ENCODE peak calls at places on chromosomes 11 and 22, in five cellular contexts. S is A549, W is H1, D is HepG2, H is GM12878. X is an unnamed sample.

GRCh38 chr22:24768537-24769374 is 5.8 kb downstream of the PIWIL3 start:
- DNase-seq in H (no peak), D (peak), W (no peak), S (peak), X (peak)

GRCh38 chr22:40679964-40680818 is 907 bp downstream of the MCHR1 start:
- DNase-seq in D (no peak), S (peak), W (no peak), H (no peak), X (no peak)

GRCh38 chr11:1791912-1792311 is 28.2 kb upstream of the CTSD start:
- DNase-seq in S (no peak), H (no peak), W (no peak), D (no peak), X (no peak)

GRCh38 chr22:28410050-28410816 is 269.4 kb downstream of the TTC28 start:
- DNase-seq in W (no peak), H (no peak), S (no peak), D (no peak), X (no peak)

GRCh38 chr22:50271519-50271970 is 1.4 kb upstream of the MAPK11 start:
- DNase-seq in H (no peak), D (peak), W (no peak), S (peak), X (peak)

GRCh38 chr11:119490253-119491006 is 67.5 kb upstream of the THY1 start:
- DNase-seq in S (no peak), W (no peak), D (no peak), H (no peak), X (no peak)

GRCh38 chr22:40051322-40051721 is 56.6 kb downstream of the FAM83F start:
- DNase-seq in S (no peak), W (no peak), D (no peak), H (no peak), X (peak)

GRCh38 chr11:6992457-6993431 is 27.4 kb downstream of the ZNF214 start:
- DNase-seq in D (no peak), W (no peak), H (no peak), S (no peak), X (no peak)

GRCh38 chr11:47056261-47056915 is 119.8 kb downstream of the CSTPP1 start:
- DNase-seq in H (no peak), D (no peak), W (no peak), S (no peak), X (peak)

GRCh38 chr11:70716986-70717775 is 318.9 kb downstream of the CTTN start:
- DNase-seq in W (no peak), H (no peak), S (no peak), D (no peak), X (no peak)

GRCh38 chr22:28873183-28873964 is 10.0 kb upstream of the ZNRF3 start:
- DNase-seq in D (no peak), W (no peak), S (no peak), H (no peak), X (peak)

GRCh38 chr11:86787018-86787417 is 13.3 kb upstream of the PRSS23 start:
- DNase-seq in W (no peak), D (no peak), H (no peak), S (no peak), X (no peak)

GRCh38 chr22:37733625-37734401 is 37.0 kb downstream of the TRIOBP start:
- DNase-seq in D (no peak), H (no peak), W (no peak), S (no peak), X (no peak)

GRCh38 chr22:45223304-45224117 is 17.2 kb downstream of the KIAA0930 start:
- DNase-seq in D (no peak), W (no peak), S (no peak), H (no peak), X (no peak)

GRCh38 chr22:44200855-44201550 is 20.3 kb downstream of the PARVG start:
- DNase-seq in S (no peak), H (no peak), D (no peak), W (no peak), X (no peak)

GRCh38 chr22:50267591-50268390 is 2.4 kb downstream of the MAPK11 start:
- DNase-seq in H (no peak), D (no peak), S (peak), W (no peak), X (peak)

GRCh38 chr11:35127619-35128018 is 11.4 kb upstream of the CD44 start:
- DNase-seq in H (no peak), D (no peak), S (no peak), W (no peak), X (no peak)

GRCh38 chr11:5004429-5005274 is 10.0 kb downstream of the OR51L1 start:
- DNase-seq in H (no peak), S (peak), W (peak), D (peak), X (peak)

GRCh38 chr11:11243790-11244469 is 109.1 kb downstream of the CSNK2A3 start:
- DNase-seq in W (no peak), D (no peak), H (no peak), S (no peak), X (peak)

GRCh38 chr11:45374632-45375031 is 88.5 kb upstream of the SYT13 start:
- DNase-seq in S (no peak), W (no peak), D (no peak), H (no peak), X (no peak)

GRCh38 chr11:126034026-126034822 is 28.4 kb downstream of the CDON start:
- DNase-seq in S (no peak), H (no peak), D (no peak), W (no peak), X (no peak)

DNA sequence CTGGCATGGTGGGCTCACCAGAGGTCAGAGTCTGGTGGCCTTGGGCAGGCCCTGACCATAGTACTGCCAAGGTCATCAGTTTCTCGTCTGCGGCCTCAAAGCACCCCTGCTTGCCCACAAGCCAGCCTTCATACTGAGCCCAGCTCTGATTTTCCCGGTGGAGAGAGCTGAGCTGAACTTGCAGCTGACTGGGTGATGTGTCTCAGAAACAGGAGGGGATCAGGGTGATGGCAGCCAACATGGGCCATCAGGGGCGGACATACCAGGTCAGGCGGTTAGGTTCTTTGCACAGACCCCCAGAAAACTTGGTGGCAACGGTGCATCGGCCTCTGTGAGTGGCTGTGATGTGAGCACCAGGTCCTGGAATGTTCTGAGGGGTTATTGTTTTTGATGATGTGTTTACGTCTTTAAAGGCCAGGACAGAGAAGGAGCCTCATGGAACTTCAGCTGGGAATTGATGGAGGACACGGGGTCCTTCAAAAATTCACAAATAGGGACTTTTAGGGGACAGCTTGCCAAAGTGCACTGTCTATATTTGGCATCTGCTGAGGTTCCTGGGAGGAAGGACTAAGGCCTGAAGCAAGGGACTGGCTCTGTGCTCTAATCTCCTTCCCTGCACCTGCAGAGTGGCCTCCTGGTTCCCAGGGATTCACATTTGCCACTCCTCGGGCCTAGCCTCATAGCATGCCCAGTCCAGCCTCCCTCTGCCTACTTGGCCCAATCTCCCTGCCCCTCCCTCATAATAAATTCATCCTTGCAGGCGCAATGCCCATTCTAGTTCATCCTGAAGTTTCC is 131.2 kb downstream of the OSBP2 start:
- DNase-seq in D (no peak), W (no peak), H (no peak), S (no peak), X (no peak)
- TF ChIP-seq KDM1A in D (no peak), W (no peak), H (no peak), S (no peak), X (no peak)

DNA sequence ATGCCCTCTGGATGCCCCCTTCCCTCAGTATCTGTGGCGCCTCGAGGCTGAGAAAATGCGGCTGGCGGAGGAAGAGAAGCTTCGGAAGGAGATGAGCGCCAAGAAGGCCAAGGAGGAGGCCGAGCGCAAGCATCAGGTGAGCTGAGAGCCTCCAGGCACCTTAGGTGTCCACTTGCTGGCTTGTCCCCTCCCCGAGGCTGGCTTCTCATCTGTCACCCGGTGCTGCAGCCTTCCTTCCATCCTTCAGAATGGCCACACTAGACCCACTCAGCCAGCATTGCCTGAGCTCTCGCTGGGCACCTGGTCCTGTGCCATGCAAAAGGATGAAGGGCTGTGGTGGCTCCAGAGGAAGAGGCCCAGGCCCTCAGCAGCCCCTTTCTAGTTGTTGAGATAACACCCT is 52.3 kb downstream of the MYO7A start:
- DNase-seq in W (no peak), D (no peak), S (no peak), H (no peak), X (no peak)
- TF ChIP-seq KDM1A in W (no peak), D (no peak), S (no peak), H (no peak), X (no peak)

GRCh38 chr11:69644071-69644961 is 3.4 kb downstream of the CCND1 start:
- DNase-seq in S (peak), D (peak), H (no peak), W (no peak), X (peak)

GRCh38 chr11:69647349-69647748 is 6.4 kb downstream of the CCND1 start:
- DNase-seq in S (no peak), H (no peak), D (no peak), W (no peak), X (no peak)

GRCh38 chr11:69646493-69647201 is 5.7 kb downstream of the CCND1 start:
- DNase-seq in D (no peak), H (no peak), W (no peak), S (no peak), X (no peak)

GRCh38 chr11:69644962-69645675 is 4.2 kb downstream of the CCND1 start:
- DNase-seq in D (no peak), H (no peak), S (no peak), W (no peak), X (no peak)

GRCh38 chr11:69645801-69646492 is 5.0 kb downstream of the CCND1 start:
- DNase-seq in D (no peak), H (no peak), W (no peak), S (no peak), X (no peak)
- TF ChIP-seq KDM1A in D (no peak), H (no peak), W (no peak), S (no peak), X (no peak)

GRCh38 chr11:20962581-20962980 is 293.2 kb downstream of the NELL1 start:
- DNase-seq in S (no peak), D (no peak), H (no peak), W (no peak), X (no peak)
- TF ChIP-seq KDM1A in S (no peak), D (no peak), H (no peak), W (no peak), X (no peak)

DNA sequence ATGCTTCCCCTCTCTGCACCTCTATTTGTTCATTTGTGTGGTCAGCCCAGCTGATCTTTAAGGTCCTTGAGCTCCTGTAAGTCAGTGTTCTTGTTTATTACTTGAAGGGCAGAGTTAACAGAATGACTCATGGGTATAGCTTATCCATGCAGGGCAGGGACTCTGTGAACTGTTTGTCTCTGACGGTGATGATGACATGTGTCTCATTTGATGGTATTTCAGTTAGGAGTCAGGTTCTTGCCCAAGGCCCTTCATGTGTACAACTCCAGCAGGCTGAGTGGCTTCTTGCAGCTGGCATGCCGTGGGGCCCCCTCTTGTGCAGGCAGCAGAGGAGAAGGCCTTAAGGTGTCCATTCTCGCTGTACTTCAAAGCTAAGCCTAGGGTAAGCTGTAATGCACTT is 165.1 kb downstream of the DBX1 start:
- DNase-seq in S (peak), D (peak), H (no peak), W (no peak), X (peak)
- TF ChIP-seq KDM1A in S (no peak), D (no peak), H (no peak), W (no peak), X (no peak)

GRCh38 chr11:66904981-66905521 is 48.2 kb downstream of the LRFN4 start:
- DNase-seq in W (no peak), S (no peak), D (no peak), H (no peak), X (no peak)
- TF ChIP-seq KDM1A in W (no peak), S (no peak), D (no peak), H (no peak), X (no peak)

DNA sequence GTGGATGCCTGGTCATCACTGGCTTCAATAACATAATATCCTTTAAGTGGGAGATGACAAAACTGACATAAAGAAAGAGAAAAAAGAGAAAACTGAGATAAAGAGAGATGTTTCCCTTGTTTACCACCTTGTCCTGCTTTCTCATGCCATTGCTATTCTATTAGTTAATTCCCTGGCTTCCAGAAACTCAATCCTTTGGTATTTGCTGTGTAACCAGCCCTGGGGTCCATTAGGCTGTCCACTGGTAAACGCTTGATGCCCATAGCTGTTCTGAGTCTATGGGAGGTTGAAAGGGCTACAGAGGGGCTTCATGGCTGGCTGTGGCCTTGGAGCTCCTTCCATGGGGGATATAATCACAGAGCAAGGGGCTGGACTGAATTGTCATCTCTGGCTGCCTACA is 243.4 kb upstream of the PLET1 start:
- DNase-seq in S (no peak), W (no peak), D (no peak), H (no peak), X (no peak)
- TF ChIP-seq KDM1A in S (no peak), W (no peak), D (no peak), H (no peak), X (no peak)

GRCh38 chr11:118105657-118106305 is 19.0 kb upstream of the SMIM35 start:
- DNase-seq in S (no peak), H (no peak), D (no peak), W (no peak), X (no peak)

GRCh38 chr11:118106789-118107335 is 20.1 kb upstream of the SMIM35 start:
- DNase-seq in H (no peak), S (peak), D (no peak), W (no peak), X (no peak)

GRCh38 chr11:118100691-118101232 is 14.0 kb upstream of the SMIM35 start:
- DNase-seq in W (no peak), S (no peak), H (no peak), D (no peak), X (no peak)

GRCh38 chr11:118102721-118103261 is 16.0 kb upstream of the SMIM35 start:
- DNase-seq in D (no peak), H (no peak), S (no peak), W (no peak), X (peak)

DNA sequence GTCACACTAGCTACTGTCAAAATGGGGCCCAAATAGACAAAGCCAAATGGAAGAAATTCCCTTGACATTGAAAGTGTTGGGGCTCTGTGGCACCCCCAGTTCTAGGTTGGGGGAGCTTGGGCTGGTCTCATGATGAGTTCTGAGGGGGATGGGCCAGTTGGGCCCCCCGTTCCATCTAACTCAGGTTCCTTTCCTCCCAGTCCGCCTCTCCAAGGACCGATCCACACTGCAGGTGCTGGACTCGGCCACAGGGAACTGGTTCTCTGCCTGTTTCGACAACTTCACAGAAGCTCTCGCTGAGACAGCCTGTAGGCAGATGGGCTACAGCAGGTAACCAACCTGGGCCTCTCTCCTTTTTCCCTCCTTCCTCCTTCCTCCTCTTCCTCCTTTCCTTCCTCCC is 17.7 kb upstream of the SMIM35 start:
- DNase-seq in D (no peak), W (no peak), S (no peak), H (no peak), X (no peak)
- TF ChIP-seq KDM1A in D (no peak), W (no peak), S (no peak), H (no peak), X (no peak)

X was measured in K562.